ENCODE peak calls at places on chromosomes 12 and 14, in nine cellular contexts. P is NCI-H1105 treated with DMSO at 0.1 percent for 48 hours, U is SK-N-SH, M is Peyer's patch, J is Kasumi-1, O is NCI-H1092 treated with DMSO at 0.1 percent for 48 hours, I is COR-L47, Z is mucosa of gallbladder, A is memory B cell. Q is an unnamed sample.

GRCh38 chr12:99707883-99708282 is 60.3 kb downstream of the GARIN6 start:
- DNase-seq in P (no peak), U (no peak), M (no peak), J (no peak), O (no peak), I (no peak), Z (no peak), A (no peak), Q (no peak)

GRCh38 chr14:31420013-31420318 is 384 bp downstream of the HEATR5A start:
- DNase-seq in P (peak), U (peak), M (peak), J (no peak), O (peak), I (peak), Z (peak), A (no peak), Q (no peak)

GRCh38 chr12:68428211-68428610 is 96.0 kb upstream of the MDM1 start:
- DNase-seq in P (no peak), U (no peak), M (no peak), J (no peak), O (no peak), I (no peak), Z (no peak), A (no peak), Q (no peak)

GRCh38 chr12:107254258-107254856 is 161.0 kb upstream of the CRY1 start:
- DNase-seq in P (no peak), U (no peak), M (no peak), J (no peak), O (no peak), I (no peak), Z (no peak), A (no peak), Q (no peak)

GRCh38 chr12:81627336-81628189 is 131.6 kb downstream of the PPFIA2 start:
- DNase-seq in P (peak), U (peak), M (no peak), J (peak), O (peak), I (peak), Z (no peak), A (no peak), Q (peak)

GRCh38 chr12:90355701-90356345 is 599.2 kb downstream of the CCER1 start:
- DNase-seq in P (no peak), U (no peak), M (no peak), J (no peak), O (no peak), I (no peak), Z (no peak), A (no peak), Q (no peak)

GRCh38 chr12:70724444-70724843 is 87.2 kb upstream of the PTPRB start:
- DNase-seq in P (no peak), U (no peak), M (no peak), J (peak), O (no peak), I (no peak), Z (no peak), A (no peak), Q (no peak)

GRCh38 chr12:18905134-18905533 is 167.2 kb downstream of the CAPZA3 start:
- DNase-seq in P (no peak), U (no peak), M (no peak), J (no peak), O (no peak), I (no peak), Z (no peak), A (no peak), Q (no peak)

GRCh38 chr14:105492051-105492965 is 1.3 kb downstream of the TEDC1 start:
- DNase-seq in P (no peak), U (no peak), M (no peak), J (no peak), O (no peak), I (no peak), Z (no peak), A (no peak), Q (no peak)

GRCh38 chr12:87667378-87667777 is 361.8 kb downstream of the C12orf50 start:
- DNase-seq in P (no peak), U (no peak), M (no peak), J (peak), O (no peak), I (no peak), Z (peak), A (no peak), Q (no peak)

GRCh38 chr14:59271734-59272133 is 83.3 kb downstream of the DAAM1 start:
- DNase-seq in P (no peak), U (no peak), M (no peak), J (no peak), O (no peak), I (no peak), Z (no peak), A (no peak), Q (no peak)

GRCh38 chr12:53667080-53667479 is 8.8 kb downstream of the ATP5MC2 start:
- DNase-seq in P (no peak), U (no peak), M (no peak), J (no peak), O (no peak), I (no peak), Z (no peak), A (no peak), Q (no peak)

GRCh38 chr12:60174476-60174875 is 578.6 kb downstream of the SLC16A7 start:
- DNase-seq in P (no peak), U (no peak), M (no peak), J (no peak), O (no peak), I (no peak), Z (no peak), A (no peak), Q (no peak)

GRCh38 chr14:37813746-37814145 is 218.3 kb downstream of the TTC6 start:
- DNase-seq in P (no peak), U (no peak), M (no peak), J (no peak), O (no peak), I (no peak), Z (no peak), A (no peak), Q (no peak)

GRCh38 chr14:39015360-39015961 is 87.6 kb downstream of the SEC23A start:
- DNase-seq in P (peak), U (peak), M (peak), J (peak), O (peak), I (peak), Z (no peak), A (no peak), Q (peak)

GRCh38 chr14:79586401-79586800 is 624.9 kb downstream of the DIO2 start:
- DNase-seq in P (peak), U (no peak), M (no peak), J (no peak), O (no peak), I (no peak), Z (no peak), A (no peak), Q (no peak)

GRCh38 chr12:56928262-56928661 is 5.9 kb downstream of the SDR9C7 start:
- DNase-seq in P (no peak), U (no peak), M (no peak), J (no peak), O (no peak), I (no peak), Z (no peak), A (no peak), Q (no peak)

GRCh38 chr12:108697905-108698304 is 33.4 kb downstream of the CORO1C start:
- DNase-seq in P (peak), U (no peak), M (no peak), J (no peak), O (no peak), I (peak), Z (no peak), A (no peak), Q (no peak)

GRCh38 chr14:29370024-29370423 is 557.6 kb downstream of the PRKD1 start:
- DNase-seq in P (no peak), U (no peak), M (no peak), J (no peak), O (no peak), I (no peak), Z (no peak), A (no peak), Q (no peak)

GRCh38 chr14:104066279-104066678 is 19.2 kb upstream of the ASPG start:
- DNase-seq in P (no peak), U (no peak), M (no peak), J (no peak), O (no peak), I (no peak), Z (no peak), A (no peak), Q (no peak)

Q was measured in NCI-H526 treated with DMSO at 0.1 percent for 48 hours.